ENCODE peak calls at places on chromosomes 1 and 21, in nine cellular contexts. One of them, this sample, is unnamed.

GRCh38 chr1:11768821-11769220 is 6.8 kb downstream of the C1orf167 start:
- DNase-seq in stomach: no peak
- DNase-seq in A549: no peak
- DNase-seq in ovary: no peak
- DNase-seq in cardiac muscle cell: no peak
- DNase-seq in breast epithelium: no peak
- DNase-seq in sigmoid colon: no peak
- DNase-seq in IMR-90: no peak
- DNase-seq in suprapubic skin: no peak
- DNase-seq in this sample: no peak

GRCh38 chr1:245488346-245489110 is 333.7 kb downstream of the KIF26B start:
- DNase-seq in IMR-90: no peak
- DNase-seq in A549: no peak
- DNase-seq in sigmoid colon: no peak
- DNase-seq in suprapubic skin: no peak
- DNase-seq in stomach: no peak
- DNase-seq in ovary: no peak
- DNase-seq in cardiac muscle cell: no peak
- DNase-seq in breast epithelium: no peak
- DNase-seq in this sample: no peak

GRCh38 chr1:229364216-229365065 is 21.6 kb upstream of the CCSAP start:
- DNase-seq in ovary: no peak
- DNase-seq in breast epithelium: no peak
- DNase-seq in suprapubic skin: no peak
- DNase-seq in cardiac muscle cell: no peak
- DNase-seq in stomach: no peak
- DNase-seq in IMR-90: no peak
- DNase-seq in A549: no peak
- DNase-seq in sigmoid colon: no peak
- DNase-seq in this sample: no peak

GRCh38 chr1:43878854-43879253 is 54.7 kb upstream of the ARTN start:
- DNase-seq in breast epithelium: no peak
- DNase-seq in IMR-90: no peak
- DNase-seq in cardiac muscle cell: no peak
- DNase-seq in ovary: no peak
- DNase-seq in stomach: no peak
- DNase-seq in A549: no peak
- DNase-seq in suprapubic skin: no peak
- DNase-seq in sigmoid colon: no peak
- DNase-seq in this sample: no peak

GRCh38 chr1:12460121-12460520 is 157.9 kb downstream of the DHRS3 start:
- DNase-seq in stomach: peak; percentile 43
- DNase-seq in A549: no peak
- DNase-seq in breast epithelium: no peak
- DNase-seq in ovary: no peak
- DNase-seq in cardiac muscle cell: no peak
- DNase-seq in IMR-90: no peak
- DNase-seq in suprapubic skin: no peak
- DNase-seq in sigmoid colon: no peak
- DNase-seq in this sample: no peak

GRCh38 chr1:93701619-93702018 is 20.0 kb upstream of the BCAR3 start:
- DNase-seq in A549: peak; percentile 91
- DNase-seq in stomach: peak; percentile 50
- DNase-seq in IMR-90: peak; percentile 99
- DNase-seq in cardiac muscle cell: peak; percentile 87
- DNase-seq in ovary: no peak
- DNase-seq in breast epithelium: peak; percentile 95
- DNase-seq in sigmoid colon: peak; percentile 26
- DNase-seq in suprapubic skin: no peak
- DNase-seq in this sample: peak; percentile 72

GRCh38 chr1:112957133-112957812 is 1.3 kb upstream of the SLC16A1 start:
- DNase-seq in cardiac muscle cell: peak; percentile 92
- DNase-seq in ovary: peak; percentile 34
- DNase-seq in IMR-90: peak; percentile 95
- DNase-seq in suprapubic skin: no peak
- DNase-seq in A549: peak; percentile 44
- DNase-seq in stomach: no peak
- DNase-seq in breast epithelium: no peak
- DNase-seq in sigmoid colon: peak; percentile 70
- DNase-seq in this sample: peak; percentile 2

GRCh38 chr1:21217812-21218596 is 41.3 kb upstream of the EIF4G3 start:
- DNase-seq in sigmoid colon: no peak
- DNase-seq in stomach: peak; percentile 31
- DNase-seq in IMR-90: peak; percentile 21
- DNase-seq in ovary: no peak
- DNase-seq in breast epithelium: no peak
- DNase-seq in suprapubic skin: no peak
- DNase-seq in cardiac muscle cell: peak; percentile 27
- DNase-seq in A549: peak; percentile 25
- DNase-seq in this sample: peak; percentile 13

DNA sequence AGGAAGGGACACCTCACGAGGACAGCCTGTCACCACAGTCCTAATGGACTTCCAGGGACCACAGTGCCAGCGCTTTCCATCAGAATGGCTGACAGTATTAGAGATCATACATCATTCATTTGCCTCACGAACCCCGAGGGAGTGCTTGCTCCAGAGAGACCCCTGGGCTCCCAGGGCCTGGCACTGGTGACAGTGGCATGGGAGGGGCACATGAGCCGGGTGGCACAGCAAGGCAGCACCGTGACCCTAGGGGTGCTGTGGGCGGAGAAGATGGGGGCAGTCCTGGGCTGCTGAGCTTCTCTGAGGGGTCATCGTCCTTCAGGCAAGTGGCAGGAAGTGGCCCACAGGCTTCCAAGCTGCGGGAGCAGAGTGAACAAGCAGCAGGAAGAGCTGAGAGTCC is 16.4 kb upstream of the TSPEAR start:
- DNase-seq in sigmoid colon: no peak
- DNase-seq in suprapubic skin: peak; percentile 36
- DNase-seq in ovary: no peak
- DNase-seq in breast epithelium: no peak
- DNase-seq in stomach: no peak
- DNase-seq in IMR-90: no peak
- DNase-seq in A549: no peak
- DNase-seq in cardiac muscle cell: no peak
- DNase-seq in this sample: no peak
- H3K4me3 ChIP-seq in sigmoid colon: no peak overlapping the region
- H3K4me3 ChIP-seq in suprapubic skin: no peak overlapping the region
- H3K4me3 ChIP-seq in ovary: no peak overlapping the region
- H3K4me3 ChIP-seq in breast epithelium: no peak overlapping the region
- H3K4me3 ChIP-seq in stomach: no peak overlapping the region
- H3K4me3 ChIP-seq in IMR-90: no peak overlapping the region
- H3K4me3 ChIP-seq in A549: no peak overlapping the region
- H3K4me3 ChIP-seq in cardiac muscle cell: no peak overlapping the region
- H3K4me3 ChIP-seq in this sample: no peak overlapping the region

GRCh38 chr1:205008896-205009295 is 34.1 kb upstream of the CNTN2 start:
- DNase-seq in ovary: no peak
- DNase-seq in A549: no peak
- DNase-seq in breast epithelium: no peak
- DNase-seq in sigmoid colon: no peak
- DNase-seq in IMR-90: no peak
- DNase-seq in suprapubic skin: no peak
- DNase-seq in cardiac muscle cell: no peak
- DNase-seq in stomach: no peak
- DNase-seq in this sample: no peak

GRCh38 chr1:204997616-204998015 is 45.4 kb upstream of the CNTN2 start:
- DNase-seq in stomach: no peak
- DNase-seq in cardiac muscle cell: peak; percentile 58
- DNase-seq in A549: no peak
- DNase-seq in breast epithelium: no peak
- DNase-seq in IMR-90: no peak
- DNase-seq in suprapubic skin: no peak
- DNase-seq in ovary: no peak
- DNase-seq in sigmoid colon: peak; percentile 79
- DNase-seq in this sample: no peak

GRCh38 chr1:205001101-205001620 is 41.9 kb upstream of the CNTN2 start:
- DNase-seq in sigmoid colon: no peak
- DNase-seq in ovary: no peak
- DNase-seq in breast epithelium: no peak
- DNase-seq in IMR-90: no peak
- DNase-seq in cardiac muscle cell: no peak
- DNase-seq in A549: no peak
- DNase-seq in suprapubic skin: no peak
- DNase-seq in stomach: no peak
- DNase-seq in this sample: no peak

GRCh38 chr1:205004296-205004813 is 38.7 kb upstream of the CNTN2 start:
- DNase-seq in IMR-90: no peak
- DNase-seq in cardiac muscle cell: no peak
- DNase-seq in stomach: no peak
- DNase-seq in sigmoid colon: no peak
- DNase-seq in breast epithelium: no peak
- DNase-seq in suprapubic skin: no peak
- DNase-seq in A549: no peak
- DNase-seq in ovary: no peak
- DNase-seq in this sample: no peak

DNA sequence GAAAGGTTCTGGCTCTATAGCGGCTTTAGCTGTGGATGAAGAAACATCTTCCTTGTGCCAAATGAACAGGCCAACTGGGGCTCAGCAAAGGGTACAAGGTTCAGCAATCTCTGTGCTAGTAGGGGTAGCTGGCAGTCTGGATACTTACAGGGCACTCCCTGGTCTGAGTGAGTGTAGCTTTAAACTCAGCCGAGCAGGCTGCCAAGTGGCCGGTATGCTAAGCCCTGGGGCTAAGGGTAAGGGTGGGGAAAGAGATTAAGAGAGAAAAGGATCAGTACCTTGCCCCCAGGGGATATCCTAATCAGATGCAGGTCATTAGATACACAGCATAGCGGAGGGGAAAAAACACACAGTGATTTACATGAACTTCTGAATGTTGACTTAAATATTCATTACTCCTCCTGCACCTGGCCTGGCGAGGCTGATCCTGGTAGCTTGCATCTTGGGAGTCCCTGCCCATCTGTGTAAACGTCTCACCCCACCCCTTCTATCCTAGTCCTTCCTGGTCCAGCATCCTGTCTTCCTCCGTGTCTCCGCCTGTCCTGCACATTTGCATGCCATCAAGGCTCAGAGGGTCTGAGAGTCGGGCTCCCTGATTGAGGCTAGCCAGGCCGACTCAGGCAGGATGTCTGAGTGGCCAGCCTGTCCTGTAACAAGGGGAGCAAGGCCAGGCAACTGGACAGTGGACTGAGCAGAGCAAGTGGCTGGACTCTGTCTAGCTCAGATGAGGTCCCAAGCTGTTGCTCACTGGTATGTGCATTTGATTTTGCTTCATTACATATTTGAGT is 39.5 kb upstream of the CNTN2 start:
- DNase-seq in IMR-90: no peak
- DNase-seq in stomach: no peak
- DNase-seq in ovary: no peak
- DNase-seq in suprapubic skin: no peak
- DNase-seq in breast epithelium: no peak
- DNase-seq in sigmoid colon: no peak
- DNase-seq in A549: no peak
- DNase-seq in cardiac muscle cell: no peak
- DNase-seq in this sample: no peak
- TF ChIP-seq CTCF in IMR-90: no peak
- TF ChIP-seq CTCF in stomach: no peak
- TF ChIP-seq CTCF in ovary: no peak
- TF ChIP-seq CTCF in suprapubic skin: no peak
- TF ChIP-seq CTCF in breast epithelium: no peak
- TF ChIP-seq CTCF in sigmoid colon: no peak
- TF ChIP-seq CTCF in A549: no peak
- TF ChIP-seq CTCF in cardiac muscle cell: no peak
- TF ChIP-seq CTCF in this sample: no peak

DNA sequence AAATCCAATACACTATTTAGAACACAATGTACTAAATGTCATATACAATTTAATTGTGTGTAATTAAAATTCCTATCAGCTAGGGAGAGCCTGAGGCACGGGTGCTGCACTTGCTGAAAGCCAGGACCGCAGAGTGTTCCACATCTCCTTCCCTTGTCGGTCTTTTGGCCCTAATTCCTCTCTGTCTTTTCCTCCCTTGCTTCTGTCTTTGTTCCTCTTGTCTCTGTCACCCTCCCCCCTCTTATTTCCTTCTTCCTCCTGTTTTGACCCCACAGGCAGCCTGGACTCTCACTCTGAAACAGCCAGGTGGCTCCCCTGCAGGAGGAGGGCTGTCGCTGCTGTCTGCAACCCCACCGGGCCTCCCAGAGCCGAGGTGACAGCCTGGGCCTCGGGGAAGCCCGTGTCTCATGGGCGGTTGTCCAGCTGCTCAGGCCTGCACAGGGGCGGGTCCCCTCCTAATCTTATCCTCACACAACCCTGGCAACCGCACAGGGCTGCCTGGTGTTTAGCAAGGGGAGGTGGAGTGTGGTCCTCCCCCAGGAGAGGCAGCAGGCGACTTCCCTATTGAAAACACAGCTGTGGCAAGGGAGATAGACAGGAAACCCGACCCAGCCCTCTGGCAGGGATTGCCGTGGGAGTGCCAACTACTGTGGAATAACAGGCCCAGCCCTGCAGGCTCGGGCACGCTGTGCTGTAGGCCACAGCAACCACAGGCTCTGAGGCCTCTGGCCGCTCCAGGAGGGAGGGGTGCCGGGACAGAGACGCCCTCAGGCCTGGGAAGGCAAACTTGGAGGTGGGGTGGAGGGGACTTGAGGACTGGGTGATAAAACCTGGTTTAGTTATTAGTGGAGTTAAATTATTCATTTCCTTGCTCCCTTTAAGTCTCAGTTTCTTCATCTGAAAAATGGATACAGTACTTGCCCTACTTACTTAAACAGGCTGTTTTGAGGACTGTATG is 68.8 kb upstream of the WDR26 start:
- DNase-seq in IMR-90: peak; percentile 80
- DNase-seq in stomach: peak; percentile 97
- DNase-seq in breast epithelium: peak; percentile 82
- DNase-seq in suprapubic skin: peak; percentile 96
- DNase-seq in A549: peak; percentile 59
- DNase-seq in ovary: peak; percentile 61
- DNase-seq in cardiac muscle cell: peak; percentile 95
- DNase-seq in sigmoid colon: peak; percentile 93
- DNase-seq in this sample: peak; percentile 69
- H3K4me1 ChIP-seq in IMR-90: peaks cover 29% of the 10 kb centered on the region
- H3K4me1 ChIP-seq in stomach: peaks cover 40% of the 10 kb centered on the region
- H3K4me1 ChIP-seq in breast epithelium: no peaks in the 10 kb centered on the region
- H3K4me1 ChIP-seq in suprapubic skin: peaks cover 98% of the 10 kb centered on the region
- H3K4me1 ChIP-seq in A549: peaks cover 13% of the 10 kb centered on the region
- H3K4me1 ChIP-seq in ovary: peaks cover 18% of the 10 kb centered on the region
- H3K4me1 ChIP-seq in cardiac muscle cell: peaks cover 11% of the 10 kb centered on the region
- H3K4me1 ChIP-seq in sigmoid colon: peaks cover 45% of the 10 kb centered on the region
- H3K4me1 ChIP-seq in this sample: peaks cover 34% of the 10 kb centered on the region

DNA sequence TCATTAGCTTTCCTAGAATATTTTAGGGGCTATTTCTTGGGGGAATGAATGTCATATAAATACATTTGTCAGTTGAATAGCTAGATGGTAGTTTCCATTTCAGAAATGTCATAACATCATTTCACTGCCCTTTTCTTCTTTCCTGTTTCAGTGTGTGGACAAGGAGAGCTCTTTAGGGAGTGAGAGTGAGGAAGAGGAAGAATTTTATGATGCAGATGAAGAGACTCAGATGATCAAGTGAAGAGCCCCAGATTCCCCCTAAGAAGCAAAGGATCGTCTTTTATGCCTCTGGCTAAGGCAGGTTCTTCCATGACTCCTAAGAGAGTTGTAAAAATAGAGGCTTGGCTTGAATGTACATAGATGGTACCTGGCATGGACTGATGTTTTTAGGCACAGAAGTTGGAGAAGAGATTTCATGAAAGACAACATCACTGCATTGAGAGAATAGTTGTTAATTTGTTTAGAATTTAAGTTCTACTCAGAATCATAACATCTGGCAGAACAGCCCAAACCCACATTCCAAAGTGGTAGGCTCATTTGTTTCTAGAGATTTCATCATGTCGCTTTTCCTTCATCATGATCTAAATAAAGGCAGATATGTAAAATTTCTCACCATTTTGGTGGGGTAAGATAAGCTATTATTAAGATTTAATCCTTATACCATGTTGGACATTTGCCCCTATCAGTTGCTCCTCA is 44.2 kb upstream of the MAB21L3 start:
- DNase-seq in stomach: no peak
- DNase-seq in A549: no peak
- DNase-seq in cardiac muscle cell: peak; percentile 81
- DNase-seq in IMR-90: peak; percentile 51
- DNase-seq in ovary: no peak
- DNase-seq in breast epithelium: no peak
- DNase-seq in suprapubic skin: no peak
- DNase-seq in sigmoid colon: no peak
- DNase-seq in this sample: no peak
- H3K4me3 ChIP-seq in stomach: no peak overlapping the region
- H3K4me3 ChIP-seq in A549: no peak overlapping the region
- H3K4me3 ChIP-seq in cardiac muscle cell: no peak overlapping the region
- H3K4me3 ChIP-seq in IMR-90: no peak overlapping the region
- H3K4me3 ChIP-seq in ovary: no peak overlapping the region
- H3K4me3 ChIP-seq in breast epithelium: no peak overlapping the region
- H3K4me3 ChIP-seq in suprapubic skin: no peak overlapping the region
- H3K4me3 ChIP-seq in sigmoid colon: no peak overlapping the region
- H3K4me3 ChIP-seq in this sample: no peak overlapping the region

This sample was measured in thyroid gland.